ENCODE peak calls at places on chromosomes 2 and 18, in eight cellular contexts. K is cardiac fibroblast, E is astrocyte of the cerebellum, S is ascending aorta, N is GM06990, I is GM12864, L is retinal pigment epithelial cell, M is AG04449. G is an unnamed sample.

GRCh38 chr18:57425096-57425495 is 10.1 kb upstream of the ONECUT2 start:
- DNase-seq in K (no peak), E (no peak), S (no peak), N (no peak), I (no peak), L (no peak), M (no peak), G (no peak)

GRCh38 chr18:48486762-48487161 is 52.1 kb upstream of the CTIF start:
- DNase-seq in K (peak; percentile 55), E (no peak), S (no peak), N (no peak), I (no peak), L (no peak), M (peak; percentile 54), G (no peak)

GRCh38 chr2:40797115-40797514 is 345.2 kb upstream of the SLC8A1 start:
- DNase-seq in K (peak; percentile 54), E (peak; percentile 9), S (no peak), N (no peak), I (no peak), L (no peak), M (no peak), G (no peak)

GRCh38 chr18:2411381-2411977 is 159.8 kb downstream of the METTL4 start:
- DNase-seq in K (peak; percentile 31), E (peak; percentile 42), S (no peak), N (no peak), I (no peak), L (peak; percentile 33), M (no peak), G (peak; percentile 11)

GRCh38 chr2:131425191-131426021 is 50.5 kb upstream of the TUBA3D start:
- DNase-seq in K (no peak), E (no peak), S (no peak), N (no peak), I (no peak), L (no peak), M (no peak), G (no peak)

GRCh38 chr2:55490554-55490953 is 29.0 kb upstream of the CFAP36 start:
- DNase-seq in K (peak; percentile 93), E (peak; percentile 70), S (no peak), N (no peak), I (no peak), L (peak; percentile 15), M (no peak), G (peak; percentile 59)

GRCh38 chr2:174004900-174005605 is 39.9 kb upstream of the SP3 start:
- DNase-seq in K (peak; percentile 85), E (peak; percentile 85), S (peak; percentile 87), N (no peak), I (no peak), L (no peak), M (no peak), G (no peak)

GRCh38 chr2:224145751-224146355 is 106.8 kb upstream of the SERPINE2 start:
- DNase-seq in K (peak; percentile 98), E (peak; percentile 62), S (peak; percentile 65), N (no peak), I (no peak), L (no peak), M (peak; percentile 47), G (peak; percentile 87)

GRCh38 chr18:79904357-79905147 is 46.9 kb downstream of the SLC66A2 start:
- DNase-seq in K (no peak), E (no peak), S (no peak), N (no peak), I (no peak), L (no peak), M (no peak), G (no peak)

GRCh38 chr2:7225848-7226247 is 308.6 kb downstream of the RNF144A start:
- DNase-seq in K (no peak), E (no peak), S (no peak), N (no peak), I (no peak), L (no peak), M (no peak), G (no peak)

GRCh38 chr18:21459706-21460286 is 140.7 kb downstream of the ESCO1 start:
- DNase-seq in K (no peak), E (no peak), S (no peak), N (no peak), I (no peak), L (no peak), M (no peak), G (no peak)

GRCh38 chr2:60439219-60439974 is 114.1 kb downstream of the BCL11A start:
- DNase-seq in K (no peak), E (no peak), S (peak; percentile 72), N (peak; percentile 85), I (peak; percentile 96), L (no peak), M (no peak), G (no peak)

GRCh38 chr2:198273670-198274069 is 469.3 kb downstream of the PLCL1 start:
- DNase-seq in K (peak; percentile 17), E (peak; percentile 6), S (no peak), N (no peak), I (no peak), L (no peak), M (no peak), G (no peak)

GRCh38 chr18:31819106-31819924 is 58.6 kb upstream of the SLC25A52 start:
- DNase-seq in K (peak; percentile 74), E (peak; percentile 22), S (no peak), N (no peak), I (peak; percentile 29), L (peak; percentile 4), M (peak; percentile 4), G (peak; percentile 31)

GRCh38 chr2:191908874-191909273 is 62.0 kb upstream of the CAVIN2 start:
- DNase-seq in K (no peak), E (no peak), S (no peak), N (no peak), I (no peak), L (no peak), M (no peak), G (no peak)

GRCh38 chr2:191907091-191907490 is 60.2 kb upstream of the CAVIN2 start:
- DNase-seq in K (no peak), E (no peak), S (no peak), N (no peak), I (no peak), L (no peak), M (no peak), G (no peak)

GRCh38 chr2:191910518-191910917 is 63.6 kb upstream of the CAVIN2 start:
- DNase-seq in K (peak; percentile 75), E (peak; percentile 32), S (no peak), N (no peak), I (no peak), L (no peak), M (no peak), G (peak; percentile 16)

GRCh38 chr2:191905336-191905735 is 58.4 kb upstream of the CAVIN2 start:
- DNase-seq in K (no peak), E (no peak), S (no peak), N (no peak), I (no peak), L (no peak), M (no peak), G (no peak)

GRCh38 chr2:191907545-191907944 is 60.7 kb upstream of the CAVIN2 start:
- DNase-seq in K (no peak), E (no peak), S (no peak), N (no peak), I (no peak), L (no peak), M (no peak), G (no peak)
- TF ChIP-seq CTCF in K (no peak), E (no peak), S (no peak), N (no peak), I (no peak), L (no peak), M (no peak), G (no peak)

GRCh38 chr2:85286913-85287312 is 40.9 kb downstream of the TGOLN2 start:
- DNase-seq in K (no peak), E (no peak), S (no peak), N (no peak), I (no peak), L (no peak), M (no peak), G (no peak)

GRCh38 chr2:85287721-85288120 is 40.1 kb downstream of the TGOLN2 start:
- DNase-seq in K (no peak), E (no peak), S (no peak), N (no peak), I (no peak), L (no peak), M (no peak), G (no peak)

GRCh38 chr2:85288244-85288725 is 39.5 kb downstream of the TGOLN2 start:
- DNase-seq in K (peak; percentile 83), E (no peak), S (no peak), N (no peak), I (no peak), L (peak; percentile 91), M (peak; percentile 50), G (no peak)

GRCh38 chr2:85291425-85292023 is 36.3 kb downstream of the TGOLN2 start:
- DNase-seq in K (no peak), E (no peak), S (no peak), N (no peak), I (no peak), L (no peak), M (no peak), G (no peak)
- H3K4me3 ChIP-seq in K (no peak overlapping the region), E (no peak overlapping the region), S (no peak overlapping the region), N (no peak overlapping the region), I (no peak overlapping the region), L (no peak overlapping the region), M (no peak overlapping the region), G (no peak overlapping the region)

DNA sequence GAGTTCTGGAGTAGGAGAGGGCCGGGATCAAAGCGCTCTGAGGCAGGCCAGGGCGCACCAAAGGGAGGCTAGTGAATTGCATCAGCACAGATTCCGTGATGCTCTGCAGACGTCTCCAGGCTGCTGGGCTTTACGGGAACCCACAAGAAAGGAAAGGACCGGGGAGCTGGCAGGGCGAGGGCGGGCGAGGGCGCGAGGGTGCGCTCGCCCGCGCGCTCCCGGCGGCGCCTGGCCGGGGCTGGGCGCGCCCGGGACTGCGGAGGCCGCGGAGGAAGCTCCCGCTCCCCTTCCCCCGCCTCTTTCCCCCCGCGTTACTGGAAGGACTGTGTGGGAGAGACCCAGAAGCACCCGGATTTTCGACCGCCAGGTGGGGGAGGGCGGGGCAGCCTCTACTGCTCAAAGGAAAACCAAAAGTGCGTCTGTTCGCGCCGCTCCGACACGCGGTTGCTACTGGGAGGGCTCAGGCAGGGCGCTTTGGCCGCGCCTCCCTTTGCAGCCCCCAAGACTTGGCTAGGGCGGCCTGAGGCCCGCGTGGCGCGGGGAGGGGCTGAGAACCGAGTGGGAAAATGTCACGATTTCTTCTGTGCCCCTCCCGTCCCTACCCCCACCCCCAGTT is 2.3 kb upstream of the FOSL2 start:
- DNase-seq in K (peak; percentile 95), E (peak; percentile 80), S (peak; percentile 95), N (peak; percentile 79), I (peak; percentile 49), L (peak; percentile 82), M (peak; percentile 81), G (peak; percentile 69)
- TF ChIP-seq CTCF in K (peak; percentile 15), E (no peak), S (peak; percentile 4), N (peak; percentile 1), I (no peak), L (no peak), M (peak; percentile 1), G (no peak)

DNA sequence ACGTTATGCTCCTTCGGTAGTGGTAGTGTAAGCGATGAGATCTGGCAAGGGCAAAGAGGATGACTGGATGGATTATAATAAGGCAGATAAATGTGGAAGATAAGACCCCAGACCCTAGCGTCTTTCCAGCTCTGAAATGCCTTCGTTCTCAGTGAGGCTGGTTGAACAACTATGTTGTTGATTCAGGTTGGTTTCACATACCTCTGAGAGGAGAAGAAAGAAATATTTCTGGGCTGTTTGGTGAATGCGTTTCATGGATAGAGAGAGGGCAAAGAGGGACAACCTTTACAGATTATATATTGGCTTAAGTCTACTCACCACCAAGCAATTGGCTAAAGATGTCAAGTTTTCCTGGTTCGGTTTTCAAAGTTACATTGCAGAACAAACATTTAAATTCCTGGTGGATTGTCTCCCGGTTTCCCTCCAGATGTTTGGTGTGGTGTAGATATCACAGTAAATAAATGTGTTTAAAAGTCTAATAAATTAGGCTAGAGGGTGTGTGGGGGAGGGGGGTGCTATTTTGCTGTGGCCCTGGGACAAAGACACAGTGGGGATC is 190.1 kb upstream of the GLI2 start:
- DNase-seq in K (no peak), E (no peak), S (no peak), N (no peak), I (no peak), L (no peak), M (no peak), G (no peak)
- H3K4me3 ChIP-seq in K (no peak overlapping the region), E (no peak overlapping the region), S (no peak overlapping the region), N (no peak overlapping the region), I (no peak overlapping the region), L (no peak overlapping the region), M (peak overlapping the region; percentile 15), G (peak overlapping the region; percentile 1)